ENCODE peak calls at places on chromosomes 13 and 19, in nine cellular contexts. T, P, Q, Z, X, G, S, O and H are unnamed samples.

GRCh38 chr13:75785130-75785529 is 149.0 kb downstream of the LMO7 start:
- DNase-seq in O (no peak), Z (no peak), P (no peak), X (no peak), S (no peak), T (no peak), G (no peak), Q (no peak), H (no peak)

GRCh38 chr13:27182054-27182453 is 10.4 kb upstream of the USP12 start:
- DNase-seq in X (no peak), G (no peak), P (no peak), Q (no peak), O (no peak), Z (no peak), T (no peak), S (no peak), H (no peak)

GRCh38 chr19:13120817-13121216 is 2.8 kb downstream of the NACC1 start:
- DNase-seq in T (no peak), G (no peak), Q (no peak), P (no peak), O (no peak), Z (no peak), X (no peak), S (no peak), H (no peak)

GRCh38 chr13:105165449-105166125 is 1369.9 kb downstream of the EFNB2 start:
- DNase-seq in S (no peak), Z (no peak), O (no peak), P (no peak), Q (no peak), G (no peak), T (no peak), X (no peak), H (no peak)

GRCh38 chr13:101977475-101977874 is 424.4 kb downstream of the FGF14 start:
- DNase-seq in O (no peak), X (no peak), T (no peak), G (no peak), Z (no peak), P (no peak), Q (no peak), S (no peak), H (no peak)

GRCh38 chr13:30464496-30465351 is 1.0 kb downstream of the HMGB1 start:
- DNase-seq in X (peak; percentile 22), G (peak; percentile 84), T (peak; percentile 79), S (peak; percentile 45), Z (peak; percentile 41), P (peak; percentile 67), Q (peak; percentile 36), O (peak; percentile 88), H (peak; percentile 72)

GRCh38 chr19:13839938-13840750 is 36.8 kb upstream of the NANOS3 start:
- DNase-seq in Z (peak; percentile 71), S (no peak), Q (no peak), X (no peak), P (no peak), O (peak; percentile 88), G (no peak), T (no peak), H (no peak)

GRCh38 chr13:95603887-95604533 is 40.5 kb downstream of the DZIP1 start:
- DNase-seq in T (no peak), Z (peak; percentile 85), Q (no peak), G (no peak), X (no peak), O (no peak), P (no peak), S (no peak), H (no peak)

GRCh38 chr13:65965496-65965895 is 1264.6 kb downstream of the PCDH9 start:
- DNase-seq in Q (no peak), O (no peak), X (peak; percentile 26), Z (no peak), G (no peak), P (no peak), S (no peak), T (no peak), H (no peak)

GRCh38 chr19:4524808-4525562 is 6.7 kb upstream of the PLIN4 start:
- DNase-seq in G (peak; percentile 49), S (peak; percentile 69), Z (peak; percentile 49), P (peak; percentile 80), X (no peak), Q (no peak), O (peak; percentile 83), T (peak; percentile 60), H (no peak)

GRCh38 chr19:14370169-14370998 is 10.9 kb upstream of the ADGRE5 start:
- DNase-seq in O (no peak), T (peak; percentile 71), S (no peak), Z (no peak), P (no peak), Q (no peak), G (no peak), X (no peak), H (no peak)

GRCh38 chr13:106467406-106468122 is 67.9 kb downstream of the EFNB2 start:
- DNase-seq in T (no peak), S (no peak), G (no peak), Z (no peak), X (no peak), Q (no peak), O (no peak), P (no peak), H (no peak)

GRCh38 chr13:21458457-21458815 is 667 bp downstream of the ZDHHC20 start:
- DNase-seq in G (peak; percentile 23), S (peak; percentile 71), Q (no peak), X (no peak), P (peak; percentile 78), T (peak; percentile 38), O (peak; percentile 56), Z (peak; percentile 55), H (no peak)

GRCh38 chr13:59641758-59642157 is 522.0 kb downstream of the DIAPH3 start:
- DNase-seq in Q (no peak), P (no peak), Z (no peak), X (no peak), O (no peak), T (no peak), S (no peak), G (no peak), H (no peak)

GRCh38 chr19:44303976-44304568 is 753 bp downstream of the ZNF235 start:
- DNase-seq in G (no peak), S (peak; percentile 7), Q (no peak), X (no peak), Z (peak; percentile 28), T (no peak), P (peak; percentile 17), O (no peak), H (no peak)

GRCh38 chr13:21583496-21583895 is 20.5 kb downstream of the MICU2 start:
- DNase-seq in S (no peak), Z (no peak), G (no peak), X (no peak), Q (no peak), O (no peak), T (no peak), P (peak; percentile 78), H (no peak)

DNA sequence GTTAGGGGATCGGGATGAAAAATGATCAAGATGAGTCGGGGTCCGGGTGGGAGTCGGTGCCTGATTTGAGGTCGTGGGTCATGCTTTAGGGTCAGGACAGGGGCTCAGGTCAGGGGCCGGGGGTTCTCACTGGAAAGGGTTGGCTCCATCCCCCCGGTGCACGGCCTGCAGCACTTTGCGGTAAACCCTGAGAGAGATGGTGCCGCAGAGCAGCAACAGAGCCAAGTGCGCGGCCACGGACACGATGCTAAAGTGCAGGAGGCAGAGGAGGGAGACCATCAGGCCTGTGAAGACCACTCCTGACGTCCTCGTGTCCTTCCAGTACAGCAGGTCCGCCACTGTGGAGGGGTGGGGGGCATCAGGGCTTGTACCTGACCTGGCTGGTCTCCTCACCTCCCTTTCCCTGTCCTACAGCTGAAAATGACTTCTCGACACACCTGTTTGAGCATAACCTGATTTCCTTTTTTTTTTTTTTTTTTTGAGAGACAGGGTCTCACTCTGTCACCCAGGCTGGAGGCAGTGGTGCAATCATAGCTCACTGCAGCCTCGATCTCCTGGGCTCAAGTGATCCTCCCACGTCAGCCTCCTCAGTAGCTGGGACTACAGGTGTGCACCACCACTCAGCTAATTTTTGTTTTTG is 7.5 kb downstream of the RTN2 start:
- DNase-seq in T (no peak), X (no peak), Z (no peak), O (no peak), P (no peak), Q (no peak), S (no peak), G (no peak), H (no peak)
- H3K27ac ChIP-seq in T (no peak overlapping the region), X (no peak overlapping the region), Z (peak overlapping the region; percentile 40), O (no peak overlapping the region), P (no peak overlapping the region), Q (no peak overlapping the region), S (no peak overlapping the region), G (no peak overlapping the region), H (no peak overlapping the region)

DNA sequence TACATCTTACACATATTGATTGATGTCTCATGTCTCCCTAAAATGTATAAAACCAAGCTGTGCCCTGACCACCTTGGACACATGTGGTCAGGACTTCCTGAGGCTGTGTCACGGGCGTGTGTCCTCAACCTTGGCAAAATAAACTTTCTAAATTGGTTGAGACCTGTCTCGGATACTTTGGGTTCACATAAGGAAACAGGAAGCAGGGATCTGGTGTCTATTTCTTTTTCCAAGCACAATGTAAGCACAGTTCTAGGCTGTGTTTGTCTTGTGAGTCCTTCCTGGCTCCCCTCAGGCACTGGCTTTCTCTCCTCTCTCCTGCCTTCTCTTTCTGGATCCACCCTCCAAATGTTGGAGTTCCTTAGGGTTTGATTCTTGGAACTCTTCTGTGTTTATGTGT is 27.6 kb upstream of the TPT1 start:
- DNase-seq in T (no peak), S (no peak), P (no peak), Z (no peak), Q (no peak), G (no peak), X (peak; percentile 60), O (no peak), H (no peak)
- H3K27ac ChIP-seq in T (no peak overlapping the region), S (no peak overlapping the region), P (peak overlapping the region; percentile 26), Z (peak overlapping the region; percentile 89), Q (no peak overlapping the region), G (no peak overlapping the region), X (peak overlapping the region; percentile 100), O (peak overlapping the region; percentile 57), H (no peak overlapping the region)

GRCh38 chr19:46317339-46317738 is 20.5 kb downstream of the HIF3A start:
- DNase-seq in Z (no peak), O (no peak), G (no peak), P (no peak), Q (no peak), T (no peak), S (no peak), X (no peak), H (no peak)
- H3K27ac ChIP-seq in Z (no peak overlapping the region), O (no peak overlapping the region), G (no peak overlapping the region), P (no peak overlapping the region), Q (peak overlapping the region; percentile 61), T (no peak overlapping the region), S (no peak overlapping the region), X (no peak overlapping the region), H (no peak overlapping the region)

GRCh38 chr19:18426416-18426767 is 7.2 kb downstream of the SSBP4 start:
- DNase-seq in G (no peak), O (no peak), T (no peak), S (no peak), P (no peak), X (no peak), Z (no peak), Q (no peak), H (no peak)
- H3K27ac ChIP-seq in G (peak overlapping the region; percentile 71), O (peak overlapping the region; percentile 68), T (no peak overlapping the region), S (peak overlapping the region; percentile 1), P (no peak overlapping the region), X (no peak overlapping the region), Z (peak overlapping the region; percentile 86), Q (peak overlapping the region; percentile 86), H (no peak overlapping the region)

GRCh38 chr13:47100214-47100853 is 203.5 kb upstream of the HTR2A start:
- DNase-seq in O (no peak), T (no peak), P (no peak), S (no peak), X (no peak), G (no peak), Q (no peak), Z (no peak), H (no peak)
- H3K27ac ChIP-seq in O (no peak overlapping the region), T (no peak overlapping the region), P (no peak overlapping the region), S (no peak overlapping the region), X (no peak overlapping the region), G (no peak overlapping the region), Q (no peak overlapping the region), Z (no peak overlapping the region), H (no peak overlapping the region)